ENCODE peak calls at places on chromosomes 2 and 18, in eight cellular contexts. W is brain microvascular endothelial cell, R is lung, V is H9, X is DND-41, Z is GM06990, L is prostate gland, T is GM20000. Y is an unnamed sample.

GRCh38 chr18:12035481-12035880 is 54.2 kb downstream of the IMPA2 start:
- DNase-seq in W (no peak), R (no peak), V (no peak), X (no peak), Z (no peak), L (no peak), T (no peak), Y (no peak)

GRCh38 chr2:38765149-38765548 is 12.9 kb upstream of the GEMIN6 start:
- DNase-seq in W (peak), R (no peak), V (no peak), X (no peak), Z (no peak), L (no peak), T (no peak), Y (no peak)

GRCh38 chr2:231781798-231782726 is 980 bp upstream of the PDE6D start:
- DNase-seq in W (peak), R (no peak), V (no peak), X (peak), Z (no peak), L (peak), T (peak), Y (peak)

GRCh38 chr2:108383146-108383830 is 5.5 kb downstream of the SULT1C4 start:
- DNase-seq in W (no peak), R (no peak), V (no peak), X (no peak), Z (no peak), L (no peak), T (no peak), Y (no peak)

GRCh38 chr2:7992612-7993596 is 689.0 kb upstream of the ID2 start:
- DNase-seq in W (peak), R (no peak), V (no peak), X (no peak), Z (no peak), L (no peak), T (no peak), Y (no peak)

GRCh38 chr2:37610638-37611289 is 60.7 kb downstream of the CDC42EP3 start:
- DNase-seq in W (no peak), R (no peak), V (no peak), X (no peak), Z (no peak), L (no peak), T (no peak), Y (no peak)

GRCh38 chr2:229856416-229856815 is 65.4 kb downstream of the TRIP12 start:
- DNase-seq in W (no peak), R (no peak), V (no peak), X (no peak), Z (peak), L (no peak), T (peak), Y (no peak)

GRCh38 chr18:68667121-68667520 is 47.8 kb downstream of the TMX3 start:
- DNase-seq in W (no peak), R (no peak), V (no peak), X (no peak), Z (no peak), L (no peak), T (no peak), Y (no peak)

GRCh38 chr2:237691908-237692600 is 64.7 kb downstream of the LRRFIP1 start:
- DNase-seq in W (peak), R (peak), V (peak), X (peak), Z (peak), L (peak), T (peak), Y (peak)
- TF ChIP-seq CTCF in W (no peak), R (no peak), V (no peak), X (no peak), Z (no peak), L (no peak), T (no peak), Y (no peak)

GRCh38 chr2:71559828-71560210 is 106.5 kb downstream of the DYSF start:
- DNase-seq in W (no peak), R (no peak), V (no peak), X (no peak), Z (no peak), L (no peak), T (no peak), Y (no peak)
- TF ChIP-seq CTCF in W (no peak), R (no peak), V (no peak), X (no peak), Z (no peak), L (no peak), T (no peak), Y (no peak)

GRCh38 chr18:79396431-79397287 is 929 bp downstream of the NFATC1 start:
- DNase-seq in W (no peak), R (peak), V (no peak), X (no peak), Z (no peak), L (peak), T (peak), Y (peak)
- TF ChIP-seq CTCF in W (peak), R (peak), V (no peak), X (peak), Z (peak), L (no peak), T (peak), Y (no peak)

DNA sequence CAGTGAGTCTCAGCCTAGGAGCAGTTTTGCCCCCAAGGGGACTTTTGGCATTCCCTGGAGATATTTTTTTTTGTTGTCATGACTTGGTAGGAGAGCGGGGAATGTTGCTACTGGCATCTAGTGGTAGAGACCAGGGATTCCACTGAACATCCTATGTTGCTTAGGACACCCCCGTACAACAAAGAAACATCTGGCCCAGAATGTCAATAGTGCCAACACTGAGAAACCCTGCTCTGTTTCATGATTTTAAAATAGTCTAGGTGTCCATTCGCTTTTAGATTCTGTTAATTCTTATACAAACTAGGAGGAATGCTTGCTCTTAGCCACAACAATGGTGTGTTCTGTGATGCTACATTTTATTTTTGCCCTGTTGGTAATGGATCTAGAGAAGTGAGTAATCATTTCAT is 225.8 kb upstream of the SIX3 start:
- DNase-seq in W (peak), R (no peak), V (peak), X (peak), Z (no peak), L (no peak), T (no peak), Y (no peak)
- TF ChIP-seq CTCF in W (peak), R (no peak), V (peak), X (peak), Z (peak), L (no peak), T (no peak), Y (no peak)